ENCODE peak calls at places on chromosomes 12 and 14, in eight cellular contexts. One of them, this sample, is unnamed.

GRCh38 chr14:95475540-95476240 is 40.8 kb downstream of the SYNE3 start:
- DNase-seq in HCT116: no peak
- DNase-seq in tibial artery: no peak
- DNase-seq in cardiac muscle cell: no peak
- DNase-seq in CD4-positive, alpha-beta T cell: no peak
- DNase-seq in CD4-positive, alpha-beta memory T cell: no peak
- DNase-seq in sigmoid colon: no peak
- DNase-seq in upper lobe of right lung: no peak
- DNase-seq in this sample: no peak

GRCh38 chr14:29089849-29090248 is 323.3 kb downstream of the FOXG1 start:
- DNase-seq in CD4-positive, alpha-beta memory T cell: no peak
- DNase-seq in CD4-positive, alpha-beta T cell: no peak
- DNase-seq in cardiac muscle cell: no peak
- DNase-seq in HCT116: no peak
- DNase-seq in tibial artery: no peak
- DNase-seq in upper lobe of right lung: no peak
- DNase-seq in sigmoid colon: no peak
- DNase-seq in this sample: no peak

GRCh38 chr14:105267820-105268548 is 19.7 kb downstream of the BTBD6 start:
- DNase-seq in upper lobe of right lung: no peak
- DNase-seq in HCT116: no peak
- DNase-seq in cardiac muscle cell: no peak
- DNase-seq in CD4-positive, alpha-beta T cell: no peak
- DNase-seq in CD4-positive, alpha-beta memory T cell: no peak
- DNase-seq in sigmoid colon: no peak
- DNase-seq in tibial artery: no peak
- DNase-seq in this sample: no peak

GRCh38 chr12:103947871-103948555 is 17.7 kb upstream of the TDG start:
- DNase-seq in HCT116: no peak
- DNase-seq in upper lobe of right lung: no peak
- DNase-seq in tibial artery: no peak
- DNase-seq in cardiac muscle cell: no peak
- DNase-seq in CD4-positive, alpha-beta memory T cell: no peak
- DNase-seq in CD4-positive, alpha-beta T cell: no peak
- DNase-seq in sigmoid colon: no peak
- DNase-seq in this sample: no peak

GRCh38 chr14:67285876-67286452 is 44.7 kb downstream of the PALS1 start:
- DNase-seq in HCT116: peak; percentile 39
- DNase-seq in tibial artery: no peak
- DNase-seq in sigmoid colon: no peak
- DNase-seq in cardiac muscle cell: peak; percentile 74
- DNase-seq in upper lobe of right lung: no peak
- DNase-seq in CD4-positive, alpha-beta memory T cell: peak; percentile 26
- DNase-seq in CD4-positive, alpha-beta T cell: no peak
- DNase-seq in this sample: no peak

GRCh38 chr14:81303258-81303935 is 82.6 kb upstream of the GTF2A1 start:
- DNase-seq in tibial artery: no peak
- DNase-seq in HCT116: peak; percentile 86
- DNase-seq in CD4-positive, alpha-beta T cell: no peak
- DNase-seq in sigmoid colon: no peak
- DNase-seq in CD4-positive, alpha-beta memory T cell: no peak
- DNase-seq in upper lobe of right lung: peak; percentile 74
- DNase-seq in cardiac muscle cell: no peak
- DNase-seq in this sample: no peak

GRCh38 chr14:85702937-85703336 is 173.0 kb downstream of the FLRT2 start:
- DNase-seq in CD4-positive, alpha-beta T cell: no peak
- DNase-seq in cardiac muscle cell: no peak
- DNase-seq in CD4-positive, alpha-beta memory T cell: no peak
- DNase-seq in sigmoid colon: no peak
- DNase-seq in tibial artery: no peak
- DNase-seq in upper lobe of right lung: no peak
- DNase-seq in HCT116: no peak
- DNase-seq in this sample: no peak

GRCh38 chr12:117574655-117575054 is 213.2 kb upstream of the NOS1 start:
- DNase-seq in CD4-positive, alpha-beta memory T cell: no peak
- DNase-seq in upper lobe of right lung: no peak
- DNase-seq in CD4-positive, alpha-beta T cell: no peak
- DNase-seq in HCT116: no peak
- DNase-seq in cardiac muscle cell: no peak
- DNase-seq in tibial artery: no peak
- DNase-seq in sigmoid colon: no peak
- DNase-seq in this sample: no peak

GRCh38 chr14:101461891-101462290 is 99.4 kb upstream of the DIO3 start:
- DNase-seq in HCT116: no peak
- DNase-seq in CD4-positive, alpha-beta T cell: no peak
- DNase-seq in cardiac muscle cell: no peak
- DNase-seq in CD4-positive, alpha-beta memory T cell: no peak
- DNase-seq in tibial artery: no peak
- DNase-seq in upper lobe of right lung: no peak
- DNase-seq in sigmoid colon: no peak
- DNase-seq in this sample: no peak

GRCh38 chr12:118357327-118358007 is 15.2 kb downstream of the TAOK3 start:
- DNase-seq in CD4-positive, alpha-beta T cell: peak; percentile 30
- DNase-seq in upper lobe of right lung: no peak
- DNase-seq in CD4-positive, alpha-beta memory T cell: peak; percentile 72
- DNase-seq in cardiac muscle cell: no peak
- DNase-seq in sigmoid colon: no peak
- DNase-seq in tibial artery: peak; percentile 37
- DNase-seq in HCT116: peak; percentile 63
- DNase-seq in this sample: peak; percentile 46

GRCh38 chr12:105278043-105278697 is 42.2 kb upstream of the APPL2 start:
- DNase-seq in upper lobe of right lung: no peak
- DNase-seq in cardiac muscle cell: no peak
- DNase-seq in CD4-positive, alpha-beta T cell: no peak
- DNase-seq in CD4-positive, alpha-beta memory T cell: no peak
- DNase-seq in HCT116: no peak
- DNase-seq in tibial artery: peak; percentile 23
- DNase-seq in sigmoid colon: no peak
- DNase-seq in this sample: no peak

GRCh38 chr12:32134144-32134888 is 27.7 kb downstream of the BICD1 start:
- DNase-seq in tibial artery: no peak
- DNase-seq in upper lobe of right lung: no peak
- DNase-seq in HCT116: no peak
- DNase-seq in CD4-positive, alpha-beta T cell: peak; percentile 13
- DNase-seq in sigmoid colon: no peak
- DNase-seq in CD4-positive, alpha-beta memory T cell: peak; percentile 27
- DNase-seq in cardiac muscle cell: no peak
- DNase-seq in this sample: no peak

GRCh38 chr12:70721958-70722357 is 84.7 kb upstream of the PTPRB start:
- DNase-seq in sigmoid colon: no peak
- DNase-seq in CD4-positive, alpha-beta T cell: no peak
- DNase-seq in HCT116: no peak
- DNase-seq in CD4-positive, alpha-beta memory T cell: no peak
- DNase-seq in upper lobe of right lung: no peak
- DNase-seq in cardiac muscle cell: no peak
- DNase-seq in tibial artery: no peak
- DNase-seq in this sample: no peak

GRCh38 chr12:6336079-6336858 is 5.6 kb downstream of the TNFRSF1A start:
- DNase-seq in cardiac muscle cell: peak; percentile 93
- DNase-seq in CD4-positive, alpha-beta T cell: peak; percentile 33
- DNase-seq in HCT116: peak; percentile 96
- DNase-seq in sigmoid colon: peak; percentile 98
- DNase-seq in tibial artery: peak; percentile 95
- DNase-seq in upper lobe of right lung: peak; percentile 97
- DNase-seq in CD4-positive, alpha-beta memory T cell: no peak
- DNase-seq in this sample: peak; percentile 97

GRCh38 chr14:101516401-101516800 is 44.9 kb upstream of the DIO3 start:
- DNase-seq in upper lobe of right lung: no peak
- DNase-seq in cardiac muscle cell: no peak
- DNase-seq in HCT116: no peak
- DNase-seq in tibial artery: no peak
- DNase-seq in CD4-positive, alpha-beta memory T cell: no peak
- DNase-seq in sigmoid colon: no peak
- DNase-seq in CD4-positive, alpha-beta T cell: no peak
- DNase-seq in this sample: no peak

GRCh38 chr12:63753743-63754142 is 26.0 kb upstream of the RXYLT1 start:
- DNase-seq in HCT116: no peak
- DNase-seq in CD4-positive, alpha-beta T cell: no peak
- DNase-seq in CD4-positive, alpha-beta memory T cell: no peak
- DNase-seq in sigmoid colon: no peak
- DNase-seq in upper lobe of right lung: no peak
- DNase-seq in tibial artery: no peak
- DNase-seq in cardiac muscle cell: no peak
- DNase-seq in this sample: no peak

GRCh38 chr14:77040995-77041744 is 12.7 kb upstream of the IRF2BPL start:
- DNase-seq in sigmoid colon: peak; percentile 74
- DNase-seq in CD4-positive, alpha-beta T cell: no peak
- DNase-seq in HCT116: no peak
- DNase-seq in tibial artery: peak; percentile 53
- DNase-seq in cardiac muscle cell: no peak
- DNase-seq in upper lobe of right lung: no peak
- DNase-seq in CD4-positive, alpha-beta memory T cell: no peak
- DNase-seq in this sample: no peak

GRCh38 chr14:24395609-24396580 is 2.9 kb upstream of the NYNRIN start:
- DNase-seq in upper lobe of right lung: no peak
- DNase-seq in CD4-positive, alpha-beta T cell: no peak
- DNase-seq in sigmoid colon: peak; percentile 50
- DNase-seq in cardiac muscle cell: no peak
- DNase-seq in CD4-positive, alpha-beta memory T cell: no peak
- DNase-seq in HCT116: no peak
- DNase-seq in tibial artery: no peak
- DNase-seq in this sample: no peak

GRCh38 chr12:68639396-68639767 is 28.7 kb downstream of the RAP1B start:
- DNase-seq in HCT116: no peak
- DNase-seq in sigmoid colon: no peak
- DNase-seq in CD4-positive, alpha-beta memory T cell: no peak
- DNase-seq in CD4-positive, alpha-beta T cell: no peak
- DNase-seq in upper lobe of right lung: no peak
- DNase-seq in cardiac muscle cell: no peak
- DNase-seq in tibial artery: no peak
- DNase-seq in this sample: no peak

GRCh38 chr14:36524220-36524837 is 4.3 kb upstream of the NKX2-1 start:
- DNase-seq in CD4-positive, alpha-beta memory T cell: no peak
- DNase-seq in cardiac muscle cell: no peak
- DNase-seq in tibial artery: no peak
- DNase-seq in HCT116: no peak
- DNase-seq in sigmoid colon: no peak
- DNase-seq in upper lobe of right lung: peak; percentile 70
- DNase-seq in CD4-positive, alpha-beta T cell: no peak
- DNase-seq in this sample: no peak

GRCh38 chr12:12239127-12239526 is 27.7 kb downstream of the LRP6 start:
- DNase-seq in CD4-positive, alpha-beta memory T cell: no peak
- DNase-seq in upper lobe of right lung: no peak
- DNase-seq in tibial artery: no peak
- DNase-seq in sigmoid colon: no peak
- DNase-seq in cardiac muscle cell: no peak
- DNase-seq in HCT116: no peak
- DNase-seq in CD4-positive, alpha-beta T cell: no peak
- DNase-seq in this sample: no peak

GRCh38 chr14:65594153-65594881 is 181.8 kb downstream of the FUT8 start:
- DNase-seq in CD4-positive, alpha-beta T cell: no peak
- DNase-seq in cardiac muscle cell: no peak
- DNase-seq in CD4-positive, alpha-beta memory T cell: no peak
- DNase-seq in upper lobe of right lung: no peak
- DNase-seq in HCT116: no peak
- DNase-seq in tibial artery: no peak
- DNase-seq in sigmoid colon: no peak
- DNase-seq in this sample: no peak

GRCh38 chr12:116534341-116535121 is 24.6 kb upstream of the MAP1LC3B2 start:
- DNase-seq in CD4-positive, alpha-beta T cell: no peak
- DNase-seq in tibial artery: no peak
- DNase-seq in upper lobe of right lung: no peak
- DNase-seq in sigmoid colon: peak; percentile 86
- DNase-seq in CD4-positive, alpha-beta memory T cell: no peak
- DNase-seq in cardiac muscle cell: no peak
- DNase-seq in HCT116: no peak
- DNase-seq in this sample: peak; percentile 18

GRCh38 chr12:64147011-64147671 is 75.0 kb downstream of the KICS2 start:
- DNase-seq in cardiac muscle cell: no peak
- DNase-seq in upper lobe of right lung: no peak
- DNase-seq in CD4-positive, alpha-beta T cell: no peak
- DNase-seq in CD4-positive, alpha-beta memory T cell: no peak
- DNase-seq in sigmoid colon: no peak
- DNase-seq in tibial artery: no peak
- DNase-seq in HCT116: no peak
- DNase-seq in this sample: no peak

GRCh38 chr12:114695305-114695592 is 11.3 kb upstream of the TBX3 start:
- DNase-seq in upper lobe of right lung: no peak
- DNase-seq in HCT116: no peak
- DNase-seq in tibial artery: no peak
- DNase-seq in CD4-positive, alpha-beta memory T cell: no peak
- DNase-seq in CD4-positive, alpha-beta T cell: no peak
- DNase-seq in sigmoid colon: no peak
- DNase-seq in cardiac muscle cell: no peak
- DNase-seq in this sample: no peak
- H3K27me3 ChIP-seq in upper lobe of right lung: peaks cover 88% of the 10 kb centered on the region
- H3K27me3 ChIP-seq in HCT116: peaks cover 26% of the 10 kb centered on the region
- H3K27me3 ChIP-seq in tibial artery: no peaks in the 10 kb centered on the region
- H3K27me3 ChIP-seq in CD4-positive, alpha-beta memory T cell: peaks cover 33% of the 10 kb centered on the region
- H3K27me3 ChIP-seq in CD4-positive, alpha-beta T cell: peaks cover 99% of the 10 kb centered on the region
- H3K27me3 ChIP-seq in sigmoid colon: peaks cover 100% of the 10 kb centered on the region
- H3K27me3 ChIP-seq in cardiac muscle cell: peaks cover 100% of the 10 kb centered on the region
- H3K27me3 ChIP-seq in this sample: peaks cover 26% of the 10 kb centered on the region

GRCh38 chr12:39240573-39240972 is 202.3 kb downstream of the KIF21A start:
- DNase-seq in sigmoid colon: no peak
- DNase-seq in HCT116: no peak
- DNase-seq in tibial artery: no peak
- DNase-seq in upper lobe of right lung: no peak
- DNase-seq in CD4-positive, alpha-beta memory T cell: no peak
- DNase-seq in cardiac muscle cell: no peak
- DNase-seq in CD4-positive, alpha-beta T cell: no peak
- DNase-seq in this sample: no peak
- H3K9me3 ChIP-seq in sigmoid colon: no peaks in the 10 kb centered on the region
- H3K9me3 ChIP-seq in HCT116: no peaks in the 10 kb centered on the region
- H3K9me3 ChIP-seq in tibial artery: no peaks in the 10 kb centered on the region
- H3K9me3 ChIP-seq in upper lobe of right lung: no peaks in the 10 kb centered on the region
- H3K9me3 ChIP-seq in CD4-positive, alpha-beta memory T cell: peaks cover 2% of the 10 kb centered on the region
- H3K9me3 ChIP-seq in cardiac muscle cell: no peaks in the 10 kb centered on the region
- H3K9me3 ChIP-seq in CD4-positive, alpha-beta T cell: no peaks in the 10 kb centered on the region
- H3K9me3 ChIP-seq in this sample: no peaks in the 10 kb centered on the region

GRCh38 chr14:58629273-58629672 is 8.5 kb upstream of the DACT1 start:
- DNase-seq in CD4-positive, alpha-beta T cell: no peak
- DNase-seq in sigmoid colon: no peak
- DNase-seq in cardiac muscle cell: no peak
- DNase-seq in CD4-positive, alpha-beta memory T cell: no peak
- DNase-seq in upper lobe of right lung: no peak
- DNase-seq in tibial artery: no peak
- DNase-seq in HCT116: no peak
- DNase-seq in this sample: no peak
- H3K27me3 ChIP-seq in CD4-positive, alpha-beta T cell: no peaks in the 10 kb centered on the region
- H3K27me3 ChIP-seq in sigmoid colon: no peaks in the 10 kb centered on the region
- H3K27me3 ChIP-seq in cardiac muscle cell: no peaks in the 10 kb centered on the region
- H3K27me3 ChIP-seq in CD4-positive, alpha-beta memory T cell: no peaks in the 10 kb centered on the region
- H3K27me3 ChIP-seq in upper lobe of right lung: no peaks in the 10 kb centered on the region
- H3K27me3 ChIP-seq in tibial artery: no peaks in the 10 kb centered on the region
- H3K27me3 ChIP-seq in HCT116: no peaks in the 10 kb centered on the region
- H3K27me3 ChIP-seq in this sample: no peaks in the 10 kb centered on the region

GRCh38 chr14:98382662-98383061 is 889.3 kb downstream of the BCL11B start:
- DNase-seq in sigmoid colon: no peak
- DNase-seq in CD4-positive, alpha-beta memory T cell: no peak
- DNase-seq in upper lobe of right lung: no peak
- DNase-seq in tibial artery: no peak
- DNase-seq in CD4-positive, alpha-beta T cell: no peak
- DNase-seq in HCT116: no peak
- DNase-seq in cardiac muscle cell: no peak
- DNase-seq in this sample: no peak

DNA sequence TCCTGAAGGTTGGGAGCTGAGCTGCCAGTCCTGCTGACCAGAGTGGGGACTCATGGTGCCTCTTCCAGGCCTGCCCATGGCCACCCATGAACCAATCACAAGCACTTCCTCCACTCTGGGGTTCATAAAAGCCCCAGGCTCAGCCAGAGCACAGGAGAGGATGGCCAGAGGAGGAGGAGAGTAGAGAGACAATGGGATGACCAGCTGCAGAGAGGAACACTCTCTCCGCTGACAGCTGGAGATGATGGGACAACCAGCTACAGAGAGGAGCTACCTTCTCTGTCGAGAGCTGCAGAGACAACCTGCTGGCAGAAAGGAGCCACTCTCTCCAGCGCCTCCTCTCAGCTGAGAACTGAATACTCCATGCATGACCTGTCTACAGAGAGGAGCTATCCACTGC is 886.1 kb downstream of the BCL11B start:
- DNase-seq in cardiac muscle cell: no peak
- DNase-seq in sigmoid colon: no peak
- DNase-seq in CD4-positive, alpha-beta memory T cell: no peak
- DNase-seq in HCT116: no peak
- DNase-seq in CD4-positive, alpha-beta T cell: no peak
- DNase-seq in upper lobe of right lung: no peak
- DNase-seq in tibial artery: no peak
- DNase-seq in this sample: no peak
- H3K9me3 ChIP-seq in cardiac muscle cell: no peaks in the 10 kb centered on the region
- H3K9me3 ChIP-seq in sigmoid colon: no peaks in the 10 kb centered on the region
- H3K9me3 ChIP-seq in CD4-positive, alpha-beta memory T cell: no peaks in the 10 kb centered on the region
- H3K9me3 ChIP-seq in HCT116: no peaks in the 10 kb centered on the region
- H3K9me3 ChIP-seq in CD4-positive, alpha-beta T cell: no peaks in the 10 kb centered on the region
- H3K9me3 ChIP-seq in upper lobe of right lung: no peaks in the 10 kb centered on the region
- H3K9me3 ChIP-seq in tibial artery: no peaks in the 10 kb centered on the region
- H3K9me3 ChIP-seq in this sample: no peaks in the 10 kb centered on the region